ENCODE peak calls at places on chromosomes 2 and 18, in five cellular contexts. C is osteocyte, M is left lung, V is astrocyte of the spinal cord, S is HL-60. D is an unnamed sample.

GRCh38 chr18:55092166-55092565 is 132.9 kb upstream of the CCDC68 start:
- DNase-seq in C (no peak), M (no peak), V (no peak), S (no peak), D (no peak)

GRCh38 chr2:177235855-177236437 is 23.4 kb downstream of the HNRNPA3 start:
- DNase-seq in C (no peak), M (no peak), V (no peak), S (no peak), D (no peak)

GRCh38 chr2:29165362-29166236 is 50.4 kb downstream of the CLIP4 start:
- DNase-seq in C (no peak), M (no peak), V (peak), S (no peak), D (peak)

GRCh38 chr2:64338107-64338506 is 115.9 kb upstream of the LGALSL start:
- DNase-seq in C (no peak), M (no peak), V (no peak), S (no peak), D (no peak)

GRCh38 chr2:211867845-211868361 is 670.7 kb downstream of the ERBB4 start:
- DNase-seq in C (no peak), M (no peak), V (peak), S (no peak), D (peak)

GRCh38 chr2:231545105-231545902 is 15.1 kb upstream of the NMUR1 start:
- DNase-seq in C (no peak), M (peak), V (peak), S (peak), D (peak)

GRCh38 chr2:124640221-124640750 is 615.2 kb downstream of the CNTNAP5 start:
- DNase-seq in C (no peak), M (peak), V (no peak), S (no peak), D (no peak)

GRCh38 chr18:67354091-67354490 is 162.4 kb downstream of the DSEL start:
- DNase-seq in C (no peak), M (no peak), V (no peak), S (no peak), D (no peak)

GRCh38 chr2:223674998-223675609 is 72.9 kb upstream of the SCG2 start:
- DNase-seq in C (no peak), M (no peak), V (peak), S (no peak), D (peak)

GRCh38 chr2:195304310-195304709 is 352.7 kb upstream of the SLC39A10 start:
- DNase-seq in C (no peak), M (no peak), V (peak), S (no peak), D (peak)

GRCh38 chr2:221176666-221177065 is 395.4 kb downstream of the EPHA4 start:
- DNase-seq in C (no peak), M (no peak), V (no peak), S (no peak), D (no peak)

GRCh38 chr2:240134956-240135520 is 1.1 kb downstream of the COPS9 start:
- DNase-seq in C (no peak), M (peak), V (no peak), S (no peak), D (no peak)

GRCh38 chr18:75625966-75626365 is 198.5 kb upstream of the SMIM21 start:
- DNase-seq in C (no peak), M (no peak), V (peak), S (no peak), D (no peak)

GRCh38 chr2:98538280-98539041 is 69.9 kb downstream of the COA5 start:
- DNase-seq in C (no peak), M (no peak), V (peak), S (no peak), D (no peak)

GRCh38 chr2:46970334-46971288 is 55.0 kb upstream of the MCFD2 start:
- DNase-seq in C (no peak), M (peak), V (peak), S (peak), D (peak)

GRCh38 chr2:239275871-239276812 is 124.7 kb downstream of the HDAC4 start:
- DNase-seq in C (no peak), M (peak), V (peak), S (no peak), D (peak)

GRCh38 chr2:205612661-205613060 is 69.6 kb upstream of the NRP2 start:
- DNase-seq in C (no peak), M (no peak), V (no peak), S (no peak), D (no peak)

GRCh38 chr2:69948032-69948962 is 13.1 kb downstream of the ASPRV1 start:
- DNase-seq in C (no peak), M (no peak), V (no peak), S (no peak), D (no peak)

GRCh38 chr18:9029131-9029530 is 73.4 kb upstream of the NDUFV2 start:
- DNase-seq in C (no peak), M (no peak), V (no peak), S (no peak), D (peak)

GRCh38 chr2:232634319-232635150 is 1.1 kb downstream of the EFHD1 start:
- DNase-seq in C (no peak), M (peak), V (no peak), S (no peak), D (no peak)

GRCh38 chr18:23857756-23858155 is 156.8 kb upstream of the TTC39C start:
- DNase-seq in C (no peak), M (no peak), V (peak), S (no peak), D (peak)

DNA sequence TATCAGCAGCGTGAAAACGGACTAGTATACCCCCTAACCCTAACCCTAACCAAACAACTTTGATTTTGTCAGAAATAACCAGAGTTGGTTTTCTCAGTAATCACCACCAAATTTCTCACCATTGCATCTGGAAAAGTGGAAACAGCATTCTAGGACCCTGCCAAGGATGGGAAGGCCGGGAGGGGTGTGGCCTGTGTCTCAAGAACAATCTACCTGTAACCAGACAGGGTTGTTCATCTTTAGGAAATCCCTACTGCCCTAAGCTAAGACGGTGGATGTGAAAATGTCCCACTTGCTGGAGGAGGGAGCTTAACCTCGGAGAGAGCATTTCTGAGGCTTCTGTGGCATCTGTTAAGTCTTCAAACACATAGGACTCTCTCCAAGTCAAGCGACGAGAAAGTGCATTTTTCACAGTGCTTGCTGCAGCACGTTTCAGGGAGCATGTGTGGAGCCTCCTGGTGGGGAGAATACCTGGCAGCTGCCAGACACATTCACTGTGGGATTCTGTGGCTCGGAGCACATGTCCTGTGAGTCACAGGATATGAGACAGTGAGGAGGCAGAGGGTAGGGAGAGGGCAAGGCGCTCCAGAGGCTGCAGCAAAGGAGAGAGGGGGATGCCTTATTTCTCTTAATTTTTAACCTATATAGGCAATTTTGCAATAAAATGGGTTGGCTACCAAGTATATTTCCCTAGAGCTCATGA is 207.5 kb downstream of the SPP2 start:
- DNase-seq in C (peak), M (no peak), V (peak), S (no peak), D (peak)
- TF ChIP-seq CTCF in C (peak), M (no peak), V (peak), S (no peak), D (peak)

GRCh38 chr18:32328379-32328778 is 138.5 kb downstream of the MEP1B start:
- DNase-seq in C (no peak), M (no peak), V (peak), S (no peak), D (peak)
- TF ChIP-seq CTCF in C (no peak), M (no peak), V (no peak), S (no peak), D (no peak)

DNA sequence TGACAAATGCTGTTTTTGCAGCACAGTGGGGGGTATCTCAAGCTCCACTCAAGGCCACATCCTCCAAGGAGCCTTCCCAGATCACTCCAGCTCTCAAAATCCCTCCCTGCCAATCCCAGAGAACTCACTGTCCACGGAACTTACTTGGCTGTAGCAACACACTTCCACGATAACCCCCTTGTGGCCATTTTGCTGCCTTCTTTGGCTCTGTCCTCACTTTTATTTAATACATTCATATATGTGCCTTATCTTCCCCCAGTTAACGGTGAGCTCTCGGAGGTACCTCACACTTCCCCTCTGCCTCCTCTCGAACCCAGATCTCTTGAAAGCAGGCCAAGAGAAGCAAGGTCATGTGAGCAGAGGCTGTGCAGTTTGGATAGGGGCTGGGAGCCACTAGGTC is 122.3 kb downstream of the TNS1 start:
- DNase-seq in C (no peak), M (no peak), V (no peak), S (no peak), D (no peak)
- TF ChIP-seq CTCF in C (peak), M (no peak), V (peak), S (no peak), D (peak)

DNA sequence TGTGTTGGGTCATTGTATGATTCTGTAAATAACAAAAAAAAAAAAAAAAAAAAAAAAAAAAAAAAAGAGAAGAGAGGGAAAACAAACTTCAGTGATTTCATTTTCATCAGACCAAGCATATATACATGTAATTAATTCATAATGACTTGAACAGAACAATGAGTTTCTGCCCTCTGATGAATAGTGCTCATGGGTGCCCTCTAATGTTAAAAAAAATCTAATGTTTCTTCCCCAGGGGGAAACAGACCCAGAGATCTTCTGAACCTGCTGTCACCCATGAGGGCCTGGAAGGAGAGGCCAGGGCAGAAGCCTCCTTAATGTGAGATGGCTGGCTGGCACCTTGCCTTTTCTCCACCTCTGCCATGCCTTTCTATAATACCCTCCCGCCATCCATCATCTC is 289.2 kb downstream of the ZNF521 start:
- DNase-seq in C (no peak), M (no peak), V (no peak), S (no peak), D (no peak)
- TF ChIP-seq CTCF in C (peak), M (no peak), V (no peak), S (no peak), D (no peak)

GRCh38 chr18:48297139-48297538 is 112.0 kb downstream of the ZBTB7C start:
- DNase-seq in C (no peak), M (no peak), V (no peak), S (no peak), D (no peak)

GRCh38 chr18:48293954-48294893 is 115.0 kb downstream of the ZBTB7C start:
- DNase-seq in C (peak), M (no peak), V (no peak), S (no peak), D (no peak)

GRCh38 chr18:48296581-48296980 is 112.6 kb downstream of the ZBTB7C start:
- DNase-seq in C (no peak), M (no peak), V (no peak), S (no peak), D (no peak)

GRCh38 chr18:48294894-48295585 is 114.1 kb downstream of the ZBTB7C start:
- DNase-seq in C (peak), M (no peak), V (no peak), S (no peak), D (no peak)

DNA sequence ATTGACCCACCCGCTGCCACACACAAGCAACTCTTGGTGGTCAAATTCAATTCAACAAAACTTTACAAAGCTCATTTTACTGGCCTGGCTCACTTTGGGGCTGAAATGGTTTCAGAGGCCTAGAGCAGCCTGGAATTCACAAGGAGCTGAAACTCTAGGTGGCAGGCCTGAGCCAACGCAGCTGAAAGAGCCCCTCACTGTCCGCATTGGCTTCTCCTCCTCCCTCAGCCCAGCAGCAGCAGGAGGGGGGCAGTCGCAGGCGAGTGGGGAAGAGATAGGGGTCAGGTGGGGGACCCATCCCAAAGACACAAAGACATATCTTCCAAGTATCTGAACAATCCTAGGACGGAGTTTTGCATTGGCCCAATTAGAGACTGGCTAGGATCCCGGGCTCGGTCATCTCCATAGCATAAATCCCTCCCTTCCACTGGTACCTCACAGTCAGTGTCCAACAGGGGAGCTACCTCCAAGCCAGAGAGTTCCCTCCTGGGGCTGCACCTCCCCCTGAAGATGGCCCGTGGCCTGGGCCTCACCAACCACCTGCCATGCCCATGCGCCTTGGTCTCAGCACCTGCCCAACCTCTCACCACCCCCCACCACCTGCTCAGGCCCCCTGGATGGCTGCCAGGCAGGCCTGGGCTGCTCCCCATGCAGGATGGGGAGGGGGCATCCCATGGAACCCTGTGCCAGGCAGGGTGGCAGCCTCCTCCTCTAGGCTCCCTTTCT is 113.4 kb downstream of the ZBTB7C start:
- DNase-seq in C (peak), M (no peak), V (no peak), S (no peak), D (peak)
- TF ChIP-seq CTCF in C (peak), M (peak), V (peak), S (no peak), D (peak)

GRCh38 chr2:38485734-38486133 is 108.7 kb upstream of the ATL2 start:
- DNase-seq in C (no peak), M (no peak), V (no peak), S (peak), D (no peak)
- TF ChIP-seq CTCF in C (no peak), M (no peak), V (no peak), S (peak), D (no peak)